ENCODE peak calls at places on chromosome 16, in nine cellular contexts. O, I, B, E, G, Q, U, M and S are unnamed samples.

GRCh38 chr16:22355487-22355908 is 18.9 kb downstream of the CDR2 start:
- DNase-seq in E (no peak), B (no peak), U (no peak), O (no peak), G (no peak), I (no peak), Q (peak; percentile 39), M (no peak), S (no peak)

GRCh38 chr16:88783391-88784073 is 1.5 kb downstream of the PIEZO1 start:
- DNase-seq in M (peak; percentile 53), G (peak; percentile 74), U (peak; percentile 33), E (no peak), B (no peak), Q (peak; percentile 49), I (no peak), O (no peak), S (no peak)

GRCh38 chr16:78608305-78608776 is 508.9 kb downstream of the WWOX start:
- DNase-seq in E (no peak), Q (no peak), M (no peak), B (no peak), O (no peak), I (no peak), U (no peak), G (no peak), S (no peak)

GRCh38 chr16:660132-660458 is 7.8 kb upstream of the RHOT2 start:
- DNase-seq in Q (no peak), G (no peak), M (no peak), E (no peak), I (no peak), U (no peak), B (no peak), O (no peak), S (no peak)

GRCh38 chr16:3977376-3977775 is 96.9 kb upstream of the CREBBP start:
- DNase-seq in G (no peak), M (no peak), Q (no peak), O (no peak), I (no peak), B (no peak), E (no peak), U (no peak), S (no peak)

GRCh38 chr16:12289175-12290063 is 312.9 kb downstream of the SNX29 start:
- DNase-seq in Q (no peak), B (no peak), E (no peak), M (no peak), U (no peak), I (no peak), O (no peak), G (peak; percentile 45), S (no peak)

GRCh38 chr16:10228779-10229178 is 46.6 kb upstream of the GRIN2A start:
- DNase-seq in U (no peak), Q (no peak), I (no peak), E (no peak), O (no peak), M (no peak), G (no peak), B (no peak), S (no peak)

GRCh38 chr16:23679274-23679985 is 741 bp downstream of the PLK1 start:
- DNase-seq in E (peak; percentile 22), U (peak; percentile 57), B (no peak), I (no peak), G (peak; percentile 49), M (no peak), O (no peak), Q (peak; percentile 56), S (no peak)

GRCh38 chr16:50244504-50245416 is 21.6 kb upstream of the ADCY7 start:
- DNase-seq in E (peak; percentile 45), U (no peak), Q (no peak), G (no peak), B (no peak), I (no peak), M (no peak), O (no peak), S (no peak)

GRCh38 chr16:2829501-2830354 is at the start of gene ZG16B:
- DNase-seq in E (no peak), B (no peak), U (no peak), G (no peak), O (no peak), Q (no peak), M (no peak), I (no peak), S (no peak)

GRCh38 chr16:1960665-1961630 is 1.6 kb downstream of the NDUFB10 start:
- DNase-seq in O (peak; percentile 46), E (peak; percentile 8), U (peak; percentile 50), B (no peak), Q (peak; percentile 71), M (no peak), I (peak; percentile 46), G (no peak), S (peak; percentile 25)

DNA sequence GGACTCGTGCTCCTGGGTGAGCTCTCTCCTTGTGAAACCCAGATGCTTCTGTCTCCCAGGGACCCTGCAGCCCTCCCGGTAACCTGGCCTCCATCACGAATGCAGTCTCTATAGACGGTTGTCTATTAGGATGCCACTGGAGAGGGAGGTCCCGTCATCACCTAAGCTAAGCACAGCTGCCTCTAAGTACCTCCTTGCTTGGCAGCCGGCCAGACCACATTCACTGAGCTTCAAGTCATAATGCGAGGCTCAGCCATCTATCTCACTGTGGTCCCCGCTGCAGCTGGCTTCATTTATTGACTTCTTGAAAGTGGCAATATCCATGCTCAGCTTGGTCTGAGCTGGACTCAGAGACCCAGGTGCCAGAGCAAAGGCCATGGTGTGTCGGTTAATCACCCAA is 74.5 kb upstream of the HSBP1 start:
- DNase-seq in M (no peak), G (no peak), I (no peak), U (peak; percentile 68), E (no peak), B (peak; percentile 1), O (no peak), Q (peak; percentile 1), S (no peak)
- TF ChIP-seq CTCF in M (no peak), G (no peak), I (no peak), U (no peak), E (no peak), B (no peak), O (no peak), Q (no peak), S (no peak)

GRCh38 chr16:65576631-65577030 is 454.8 kb upstream of the CDH11 start:
- DNase-seq in E (no peak), U (no peak), Q (no peak), M (no peak), I (no peak), G (no peak), O (no peak), B (no peak), S (no peak)

GRCh38 chr16:65574311-65574966 is 452.6 kb upstream of the CDH11 start:
- DNase-seq in B (no peak), E (no peak), M (no peak), I (no peak), O (no peak), G (no peak), U (no peak), Q (no peak), S (no peak)

GRCh38 chr16:65570261-65570660 is 448.4 kb upstream of the CDH11 start:
- DNase-seq in B (no peak), G (no peak), U (no peak), I (no peak), E (no peak), M (no peak), Q (peak; percentile 70), O (no peak), S (no peak)

GRCh38 chr16:65576139-65576538 is 454.3 kb upstream of the CDH11 start:
- DNase-seq in U (no peak), G (no peak), E (no peak), B (no peak), M (no peak), O (no peak), Q (no peak), I (no peak), S (no peak)

GRCh38 chr16:65572156-65572555 is 450.3 kb upstream of the CDH11 start:
- DNase-seq in B (no peak), M (no peak), E (no peak), G (no peak), U (peak; percentile 88), Q (peak; percentile 83), I (no peak), O (peak; percentile 47), S (no peak)
- TF ChIP-seq CTCF in B (no peak), M (no peak), E (no peak), G (no peak), U (peak; percentile 20), Q (no peak), I (no peak), O (no peak), S (no peak)

DNA sequence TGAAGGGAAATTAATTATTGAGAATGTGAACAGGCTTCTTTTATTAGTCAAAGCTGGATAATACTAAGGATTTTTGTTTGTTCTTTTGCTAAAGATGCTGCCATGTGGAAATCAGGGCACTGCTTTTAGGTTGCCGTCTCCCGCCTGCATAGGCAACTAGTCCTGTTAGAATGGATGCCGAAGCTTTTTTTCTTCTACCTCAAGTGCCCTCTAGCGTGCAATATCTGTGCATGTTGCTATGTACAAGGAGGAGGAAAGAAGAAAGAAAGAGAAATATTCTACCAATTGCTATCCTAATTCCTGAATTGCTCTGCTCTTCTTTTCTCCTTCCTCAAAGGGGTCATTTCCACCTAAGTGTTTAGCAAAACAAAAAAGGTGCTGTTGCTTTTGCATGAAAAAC is 5.2 kb upstream of the CDH8 start:
- DNase-seq in Q (no peak), I (no peak), B (no peak), G (no peak), O (no peak), E (peak; percentile 37), M (no peak), U (no peak), S (no peak)
- TF ChIP-seq CTCF in Q (peak; percentile 41), I (peak; percentile 12), B (no peak), G (no peak), O (no peak), E (peak; percentile 31), M (no peak), U (no peak), S (no peak)

DNA sequence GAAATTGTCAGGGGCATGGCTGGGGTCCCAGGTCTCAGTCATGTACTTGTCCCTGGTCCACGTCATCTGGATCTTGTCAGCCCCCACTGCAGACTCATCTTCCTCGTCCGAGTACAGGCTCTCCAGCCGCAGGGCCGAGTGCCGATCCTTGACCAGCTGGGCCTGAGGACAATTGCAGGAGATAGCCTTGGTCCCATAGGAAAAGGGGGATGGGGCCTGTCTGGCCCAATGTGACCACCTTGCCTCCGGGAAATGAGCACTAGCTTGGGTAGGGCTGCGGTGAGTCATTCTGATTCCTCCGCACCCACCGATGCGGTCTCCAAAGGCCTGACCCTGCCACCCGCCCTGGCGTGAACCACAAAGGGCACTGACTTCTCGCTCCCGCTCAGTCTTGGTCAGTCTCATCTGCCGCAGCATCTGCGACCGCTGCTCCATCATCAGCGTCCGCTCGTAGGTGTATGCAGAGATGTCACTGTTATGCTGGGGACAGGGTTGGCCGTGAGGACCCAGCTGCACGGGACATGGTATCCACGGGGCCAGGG is 1.5 kb upstream of the LCAT start:
- DNase-seq in G (no peak), U (no peak), O (no peak), Q (no peak), M (no peak), E (no peak), B (no peak), I (no peak), S (no peak)
- TF ChIP-seq CTCF in G (no peak), U (no peak), O (no peak), Q (no peak), M (no peak), E (no peak), B (no peak), I (no peak), S (no peak)